ENCODE peak calls at places on chromosomes 3 and 15, in seven cellular contexts. R is HepG2, P is SK-N-SH, T is K562, F is HCT116, J is H1, A is GM12878. I is an unnamed sample.

GRCh38 chr3:158569717-158570244 is 1.2 kb upstream of the MLF1 start:
- DNase-seq in R (no peak), P (no peak), T (no peak), F (no peak), J (no peak), A (no peak), I (no peak)

GRCh38 chr3:83934208-83935150 is 1024.3 kb upstream of the CADM2 start:
- DNase-seq in R (peak), P (no peak), T (no peak), F (no peak), J (no peak), A (peak), I (no peak)

GRCh38 chr3:187758318-187758717 is 13.1 kb upstream of the BCL6 start:
- DNase-seq in R (no peak), P (no peak), T (no peak), F (no peak), J (no peak), A (no peak), I (no peak)

GRCh38 chr3:60475096-60475495 is 776.2 kb downstream of the FHIT start:
- DNase-seq in R (no peak), P (no peak), T (no peak), F (no peak), J (no peak), A (no peak), I (no peak)

GRCh38 chr15:99925661-99926461 is 192.6 kb upstream of the LYSMD4 start:
- DNase-seq in R (no peak), P (peak), T (peak), F (peak), J (no peak), A (no peak), I (peak)

GRCh38 chr15:29857196-29857595 is 34.9 kb upstream of the TJP1 start:
- DNase-seq in R (no peak), P (no peak), T (no peak), F (no peak), J (no peak), A (no peak), I (no peak)

GRCh38 chr3:165919284-165919683 is 82.1 kb upstream of the BCHE start:
- DNase-seq in R (no peak), P (no peak), T (no peak), F (no peak), J (no peak), A (no peak), I (no peak)

GRCh38 chr3:125160911-125161371 is 51.6 kb downstream of the SLC12A8 start:
- DNase-seq in R (no peak), P (no peak), T (no peak), F (no peak), J (no peak), A (no peak), I (no peak)

GRCh38 chr3:31116651-31117050 is 222.2 kb upstream of the GADL1 start:
- DNase-seq in R (no peak), P (no peak), T (no peak), F (no peak), J (no peak), A (no peak), I (no peak)

GRCh38 chr3:129690406-129690805 is 83.9 kb upstream of the PLXND1 start:
- DNase-seq in R (peak), P (peak), T (peak), F (peak), J (no peak), A (peak), I (peak)

GRCh38 chr3:146781059-146781458 is 175.9 kb upstream of the PLSCR5 start:
- DNase-seq in R (no peak), P (no peak), T (no peak), F (no peak), J (no peak), A (no peak), I (no peak)

GRCh38 chr15:70308011-70308761 is 210.5 kb upstream of the TLE3 start:
- DNase-seq in R (no peak), P (no peak), T (no peak), F (peak), J (no peak), A (peak), I (no peak)

GRCh38 chr15:35545316-35545824 is 595 bp downstream of the DPH6 start:
- DNase-seq in R (peak), P (peak), T (peak), F (peak), J (no peak), A (peak), I (no peak)

GRCh38 chr3:183637106-183637486 is 1.7 kb downstream of the KLHL24 start:
- DNase-seq in R (no peak), P (no peak), T (no peak), F (no peak), J (no peak), A (no peak), I (no peak)

GRCh38 chr3:148420251-148420650 is 277.5 kb upstream of the AGTR1 start:
- DNase-seq in R (no peak), P (no peak), T (no peak), F (no peak), J (no peak), A (no peak), I (no peak)

GRCh38 chr3:117252208-117252607 is 542.6 kb downstream of the TUSC7 start:
- DNase-seq in R (no peak), P (no peak), T (no peak), F (no peak), J (no peak), A (no peak), I (no peak)

GRCh38 chr15:48358229-48358641 is 27.0 kb downstream of the DUT start:
- DNase-seq in R (no peak), P (peak), T (no peak), F (peak), J (no peak), A (no peak), I (no peak)

GRCh38 chr3:13890377-13891016 is 10.6 kb upstream of the WNT7A start:
- DNase-seq in R (no peak), P (no peak), T (peak), F (no peak), J (no peak), A (no peak), I (no peak)

GRCh38 chr3:71022552-71023335 is 560.8 kb downstream of the FOXP1 start:
- DNase-seq in R (peak), P (no peak), T (no peak), F (no peak), J (no peak), A (no peak), I (peak)

GRCh38 chr15:63382966-63383710 is 1.5 kb upstream of the CA12 start:
- DNase-seq in R (no peak), P (no peak), T (no peak), F (no peak), J (no peak), A (no peak), I (no peak)

GRCh38 chr3:151037746-151038145 is 47.7 kb upstream of the MED12L start:
- DNase-seq in R (no peak), P (no peak), T (no peak), F (peak), J (no peak), A (no peak), I (no peak)

GRCh38 chr3:15339786-15340215 is 7.4 kb upstream of the SH3BP5 start:
- DNase-seq in R (no peak), P (no peak), T (peak), F (no peak), J (no peak), A (no peak), I (no peak)

GRCh38 chr3:159828542-159828943 is 160.1 kb upstream of the IL12A start:
- DNase-seq in R (peak), P (peak), T (peak), F (peak), J (no peak), A (no peak), I (peak)

GRCh38 chr15:86892774-86893449 is 813.2 kb downstream of the AGBL1 start:
- DNase-seq in R (no peak), P (no peak), T (no peak), F (no peak), J (peak), A (no peak), I (no peak)

GRCh38 chr15:75947117-75947516 is 43.4 kb downstream of the FBXO22 start:
- DNase-seq in R (no peak), P (no peak), T (no peak), F (no peak), J (no peak), A (no peak), I (no peak)

GRCh38 chr15:101121511-101122090 is 130.2 kb downstream of the CHSY1 start:
- DNase-seq in R (no peak), P (peak), T (peak), F (no peak), J (no peak), A (no peak), I (no peak)

DNA sequence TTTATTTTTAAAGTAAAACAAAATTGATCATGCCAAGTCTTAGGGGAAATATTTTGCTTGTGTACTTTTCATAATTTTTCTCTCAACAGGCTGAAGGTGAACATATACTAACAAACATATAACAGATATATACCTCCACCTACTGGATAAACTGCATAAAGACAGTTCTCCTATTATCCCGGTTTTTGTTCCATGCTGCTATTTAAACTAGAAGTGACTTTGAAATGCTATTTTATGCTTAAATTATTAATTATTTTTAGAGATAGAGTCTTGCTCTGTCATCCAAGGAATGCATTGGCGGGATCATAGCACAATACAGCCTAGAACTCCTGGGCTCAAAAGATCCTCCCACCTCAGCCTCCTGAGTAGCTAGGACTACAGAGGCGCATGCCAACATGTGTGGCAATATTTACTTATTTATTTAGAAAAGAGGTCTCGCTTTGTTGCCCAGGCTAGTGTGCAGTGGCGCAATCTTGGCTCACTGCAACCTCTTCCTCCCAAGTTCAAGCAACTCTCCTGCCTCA is 49.8 kb downstream of the ST3GAL6 start:
- DNase-seq in R (peak), P (peak), T (peak), F (no peak), J (no peak), A (no peak), I (peak)
- TF ChIP-seq JUND in R (no peak), P (no peak), T (no peak), F (no peak), J (no peak), A (no peak), I (no peak)

GRCh38 chr15:93862791-93863190 is 368.6 kb upstream of the MCTP2 start:
- DNase-seq in R (no peak), P (no peak), T (no peak), F (no peak), J (no peak), A (no peak), I (no peak)

GRCh38 chr15:93861413-93861812 is 369.9 kb upstream of the MCTP2 start:
- DNase-seq in R (no peak), P (peak), T (no peak), F (no peak), J (no peak), A (no peak), I (no peak)

GRCh38 chr15:93859176-93859575 is 372.2 kb upstream of the MCTP2 start:
- DNase-seq in R (no peak), P (no peak), T (no peak), F (no peak), J (no peak), A (no peak), I (no peak)

GRCh38 chr15:93865610-93866009 is 365.8 kb upstream of the MCTP2 start:
- DNase-seq in R (no peak), P (no peak), T (no peak), F (no peak), J (no peak), A (no peak), I (no peak)

DNA sequence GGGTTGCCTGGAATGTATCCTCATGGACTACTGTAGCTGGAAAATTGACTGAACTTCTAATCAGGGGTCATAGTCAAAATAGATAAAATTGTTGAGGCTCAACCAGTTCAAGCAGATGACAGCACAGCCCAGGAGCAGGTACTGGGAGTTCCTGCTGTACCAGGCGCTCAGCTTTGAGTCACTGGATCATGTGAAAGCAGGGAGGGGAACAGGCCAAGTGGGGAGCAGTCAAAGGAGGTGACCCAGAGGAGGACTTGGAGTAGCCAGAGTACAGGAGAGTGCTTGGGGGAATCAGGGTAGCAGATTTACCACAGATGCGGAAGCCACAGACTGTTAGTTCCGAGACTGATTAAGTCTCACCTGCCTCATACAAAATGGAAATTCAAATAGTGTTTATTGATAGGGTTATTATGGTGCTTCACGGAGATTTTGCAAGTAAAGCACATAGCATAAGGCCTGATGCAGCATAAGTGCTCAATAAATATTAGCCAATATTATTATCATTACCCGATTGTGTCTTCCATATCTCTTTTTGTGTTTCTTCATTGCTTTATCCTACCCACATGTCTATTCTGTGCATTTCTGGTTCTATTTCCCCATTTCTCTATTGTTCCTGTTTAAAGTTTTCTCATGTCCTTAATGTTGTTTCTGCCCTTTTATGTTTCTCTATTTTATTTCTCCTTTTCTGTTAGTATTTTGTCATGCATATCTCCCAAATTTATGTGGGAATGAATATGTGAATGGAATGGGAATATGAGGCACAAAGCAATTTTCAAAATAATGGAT is 369.2 kb upstream of the MCTP2 start:
- DNase-seq in R (no peak), P (peak), T (no peak), F (no peak), J (no peak), A (no peak), I (no peak)
- TF ChIP-seq JUND in R (no peak), P (no peak), T (no peak), F (no peak), J (no peak), A (no peak), I (no peak)

GRCh38 chr15:77025941-77026411 is 31.1 kb downstream of the PSTPIP1 start:
- DNase-seq in R (no peak), P (no peak), T (no peak), F (no peak), J (no peak), A (no peak), I (no peak)
- TF ChIP-seq JUND in R (no peak), P (no peak), T (no peak), F (no peak), J (no peak), A (no peak), I (no peak)

GRCh38 chr3:46655271-46655670 is 38.2 kb downstream of the ALS2CL start:
- DNase-seq in R (no peak), P (no peak), T (no peak), F (no peak), J (no peak), A (no peak), I (no peak)
- TF ChIP-seq JUND in R (no peak), P (no peak), T (no peak), F (no peak), J (no peak), A (no peak), I (no peak)

GRCh38 chr15:96947830-96948229 is 617.3 kb downstream of the NR2F2 start:
- DNase-seq in R (no peak), P (peak), T (no peak), F (no peak), J (no peak), A (no peak), I (no peak)
- TF ChIP-seq JUND in R (no peak), P (no peak), T (no peak), F (no peak), J (no peak), A (no peak), I (no peak)

GRCh38 chr3:135239485-135239884 is 444.4 kb downstream of the EPHB1 start:
- DNase-seq in R (no peak), P (peak), T (no peak), F (no peak), J (no peak), A (no peak), I (no peak)
- TF ChIP-seq JUND in R (no peak), P (no peak), T (no peak), F (no peak), J (no peak), A (no peak), I (no peak)

GRCh38 chr3:182234881-182235280 is 523.2 kb downstream of the SOX2 start:
- DNase-seq in R (no peak), P (no peak), T (no peak), F (no peak), J (no peak), A (no peak), I (no peak)

GRCh38 chr3:182233405-182233804 is 521.7 kb downstream of the SOX2 start:
- DNase-seq in R (no peak), P (no peak), T (no peak), F (no peak), J (no peak), A (no peak), I (no peak)

GRCh38 chr3:182238141-182238540 is 526.4 kb downstream of the SOX2 start:
- DNase-seq in R (no peak), P (no peak), T (no peak), F (no peak), J (no peak), A (no peak), I (no peak)

GRCh38 chr3:182235504-182235903 is 523.8 kb downstream of the SOX2 start:
- DNase-seq in R (peak), P (no peak), T (no peak), F (no peak), J (no peak), A (no peak), I (no peak)

GRCh38 chr3:182233957-182234356 is 522.2 kb downstream of the SOX2 start:
- DNase-seq in R (peak), P (no peak), T (no peak), F (no peak), J (no peak), A (no peak), I (peak)
- TF ChIP-seq JUND in R (no peak), P (no peak), T (no peak), F (no peak), J (no peak), A (no peak), I (no peak)

GRCh38 chr3:154780263-154780662 is 299.9 kb upstream of the MME start:
- DNase-seq in R (no peak), P (no peak), T (no peak), F (no peak), J (no peak), A (no peak), I (no peak)
- TF ChIP-seq JUND in R (no peak), P (no peak), T (no peak), F (no peak), J (no peak), A (no peak), I (no peak)

DNA sequence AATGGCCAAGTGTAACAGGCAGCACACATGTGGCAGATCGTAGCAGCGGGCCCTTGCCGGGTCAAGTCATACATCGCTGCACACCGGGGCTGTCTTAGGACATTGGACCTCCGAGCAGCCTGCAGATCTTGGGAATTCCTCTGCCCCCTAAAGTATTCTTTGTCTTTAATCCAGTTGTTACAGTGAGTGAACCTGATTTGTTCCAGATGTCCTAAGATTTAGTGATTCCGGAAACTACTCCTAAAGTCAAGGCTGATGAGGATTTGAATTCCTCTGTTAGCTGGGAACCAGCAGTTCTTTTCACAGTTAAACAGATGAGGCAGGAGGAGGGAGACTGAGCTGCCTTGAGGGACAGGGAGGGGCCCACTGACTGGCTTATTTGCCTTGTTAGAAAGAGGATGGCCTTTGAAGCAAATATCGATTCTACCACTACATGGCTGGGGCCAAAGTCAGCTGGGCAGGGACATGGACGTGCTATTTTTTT is 190.6 kb upstream of the CTDSPL start:
- DNase-seq in R (no peak), P (no peak), T (no peak), F (no peak), J (no peak), A (no peak), I (no peak)
- TF ChIP-seq JUND in R (no peak), P (no peak), T (no peak), F (no peak), J (no peak), A (no peak), I (no peak)